ENCODE peak calls at places on chromosomes 16 and 17, in eight cellular contexts. One of them, this sample, is unnamed.

GRCh38 chr17:62017496-62017895 is 47.6 kb downstream of the MED13 start:
- DNase-seq in cardiac fibroblast: peak; percentile 11
- DNase-seq in Calu3: no peak
- DNase-seq in tibial nerve: no peak
- DNase-seq in CD8-positive, alpha-beta T cell: no peak
- DNase-seq in suprapubic skin: no peak
- DNase-seq in Peyer's patch: no peak
- DNase-seq in endothelial cell: no peak
- DNase-seq in this sample: no peak

GRCh38 chr16:22366371-22366770 is 8.0 kb downstream of the CDR2 start:
- DNase-seq in cardiac fibroblast: no peak
- DNase-seq in Calu3: no peak
- DNase-seq in tibial nerve: no peak
- DNase-seq in CD8-positive, alpha-beta T cell: no peak
- DNase-seq in suprapubic skin: no peak
- DNase-seq in Peyer's patch: no peak
- DNase-seq in endothelial cell: no peak
- DNase-seq in this sample: no peak

GRCh38 chr17:60305141-60305540 is 86.8 kb downstream of the USP32 start:
- DNase-seq in cardiac fibroblast: peak; percentile 5
- DNase-seq in Calu3: peak; percentile 22
- DNase-seq in tibial nerve: no peak
- DNase-seq in CD8-positive, alpha-beta T cell: no peak
- DNase-seq in suprapubic skin: no peak
- DNase-seq in Peyer's patch: no peak
- DNase-seq in endothelial cell: no peak
- DNase-seq in this sample: peak; percentile 27

GRCh38 chr17:79633154-79633553 is 22.3 kb upstream of the RBFOX3 start:
- DNase-seq in cardiac fibroblast: no peak
- DNase-seq in Calu3: no peak
- DNase-seq in tibial nerve: no peak
- DNase-seq in CD8-positive, alpha-beta T cell: no peak
- DNase-seq in suprapubic skin: peak; percentile 78
- DNase-seq in Peyer's patch: peak; percentile 34
- DNase-seq in endothelial cell: no peak
- DNase-seq in this sample: no peak

GRCh38 chr16:68344252-68344651 is 33.4 kb downstream of the PRMT7 start:
- DNase-seq in cardiac fibroblast: no peak
- DNase-seq in Calu3: no peak
- DNase-seq in tibial nerve: no peak
- DNase-seq in CD8-positive, alpha-beta T cell: no peak
- DNase-seq in suprapubic skin: no peak
- DNase-seq in Peyer's patch: no peak
- DNase-seq in endothelial cell: no peak
- DNase-seq in this sample: no peak

GRCh38 chr17:42687707-42688275 is 5.5 kb downstream of the CNTNAP1 start:
- DNase-seq in cardiac fibroblast: no peak
- DNase-seq in Calu3: no peak
- DNase-seq in tibial nerve: no peak
- DNase-seq in CD8-positive, alpha-beta T cell: no peak
- DNase-seq in suprapubic skin: no peak
- DNase-seq in Peyer's patch: no peak
- DNase-seq in endothelial cell: no peak
- DNase-seq in this sample: no peak

GRCh38 chr17:32720671-32721070 is 156.3 kb downstream of the MYO1D start:
- DNase-seq in cardiac fibroblast: no peak
- DNase-seq in Calu3: no peak
- DNase-seq in tibial nerve: no peak
- DNase-seq in CD8-positive, alpha-beta T cell: no peak
- DNase-seq in suprapubic skin: no peak
- DNase-seq in Peyer's patch: no peak
- DNase-seq in endothelial cell: no peak
- DNase-seq in this sample: no peak

GRCh38 chr17:29115906-29116651 is 64.1 kb downstream of the MYO18A start:
- DNase-seq in cardiac fibroblast: peak; percentile 54
- DNase-seq in Calu3: peak; percentile 47
- DNase-seq in tibial nerve: no peak
- DNase-seq in CD8-positive, alpha-beta T cell: peak; percentile 38
- DNase-seq in suprapubic skin: no peak
- DNase-seq in Peyer's patch: no peak
- DNase-seq in endothelial cell: no peak
- DNase-seq in this sample: peak; percentile 68

GRCh38 chr17:81027591-81028505 is 7.1 kb upstream of the BAIAP2 start:
- DNase-seq in cardiac fibroblast: no peak
- DNase-seq in Calu3: no peak
- DNase-seq in tibial nerve: no peak
- DNase-seq in CD8-positive, alpha-beta T cell: no peak
- DNase-seq in suprapubic skin: no peak
- DNase-seq in Peyer's patch: no peak
- DNase-seq in endothelial cell: no peak
- DNase-seq in this sample: no peak

GRCh38 chr17:17119533-17119932 is 77.3 kb downstream of the MPRIP start:
- DNase-seq in cardiac fibroblast: peak; percentile 31
- DNase-seq in Calu3: no peak
- DNase-seq in tibial nerve: no peak
- DNase-seq in CD8-positive, alpha-beta T cell: peak; percentile 56
- DNase-seq in suprapubic skin: no peak
- DNase-seq in Peyer's patch: peak; percentile 83
- DNase-seq in endothelial cell: no peak
- DNase-seq in this sample: peak; percentile 60

GRCh38 chr17:50785126-50785525 is 17.8 kb upstream of the ANKRD40CL start:
- DNase-seq in cardiac fibroblast: no peak
- DNase-seq in Calu3: no peak
- DNase-seq in tibial nerve: no peak
- DNase-seq in CD8-positive, alpha-beta T cell: no peak
- DNase-seq in suprapubic skin: no peak
- DNase-seq in Peyer's patch: no peak
- DNase-seq in endothelial cell: no peak
- DNase-seq in this sample: no peak

GRCh38 chr16:72199938-72200337 is 28.0 kb upstream of the PMFBP1 start:
- DNase-seq in cardiac fibroblast: no peak
- DNase-seq in Calu3: no peak
- DNase-seq in tibial nerve: no peak
- DNase-seq in CD8-positive, alpha-beta T cell: no peak
- DNase-seq in suprapubic skin: no peak
- DNase-seq in Peyer's patch: no peak
- DNase-seq in endothelial cell: no peak
- DNase-seq in this sample: no peak

GRCh38 chr17:42009170-42009569 is 8.1 kb downstream of the DNAJC7 start:
- DNase-seq in cardiac fibroblast: peak; percentile 20
- DNase-seq in Calu3: no peak
- DNase-seq in tibial nerve: no peak
- DNase-seq in CD8-positive, alpha-beta T cell: no peak
- DNase-seq in suprapubic skin: no peak
- DNase-seq in Peyer's patch: no peak
- DNase-seq in endothelial cell: no peak
- DNase-seq in this sample: no peak

GRCh38 chr16:2795714-2796143 is 2.5 kb upstream of the PRSS41 start:
- DNase-seq in cardiac fibroblast: no peak
- DNase-seq in Calu3: peak; percentile 72
- DNase-seq in tibial nerve: no peak
- DNase-seq in CD8-positive, alpha-beta T cell: no peak
- DNase-seq in suprapubic skin: no peak
- DNase-seq in Peyer's patch: no peak
- DNase-seq in endothelial cell: no peak
- DNase-seq in this sample: no peak

GRCh38 chr17:79028496-79029326 is 4.7 kb downstream of the C1QTNF1 start:
- DNase-seq in cardiac fibroblast: peak; percentile 62
- DNase-seq in Calu3: no peak
- DNase-seq in tibial nerve: no peak
- DNase-seq in CD8-positive, alpha-beta T cell: no peak
- DNase-seq in suprapubic skin: no peak
- DNase-seq in Peyer's patch: peak; percentile 44
- DNase-seq in endothelial cell: no peak
- DNase-seq in this sample: peak; percentile 9

GRCh38 chr17:28871056-28871579 is 16.3 kb downstream of the ERAL1 start:
- DNase-seq in cardiac fibroblast: no peak
- DNase-seq in Calu3: no peak
- DNase-seq in tibial nerve: no peak
- DNase-seq in CD8-positive, alpha-beta T cell: peak; percentile 34
- DNase-seq in suprapubic skin: no peak
- DNase-seq in Peyer's patch: peak; percentile 79
- DNase-seq in endothelial cell: no peak
- DNase-seq in this sample: peak; percentile 85

GRCh38 chr17:82923366-82924113 is 83.7 kb upstream of the ZNF750 start:
- DNase-seq in cardiac fibroblast: no peak
- DNase-seq in Calu3: no peak
- DNase-seq in tibial nerve: no peak
- DNase-seq in CD8-positive, alpha-beta T cell: no peak
- DNase-seq in suprapubic skin: no peak
- DNase-seq in Peyer's patch: no peak
- DNase-seq in endothelial cell: no peak
- DNase-seq in this sample: no peak

GRCh38 chr16:53999841-54000240 is 286.7 kb downstream of the IRX3 start:
- DNase-seq in cardiac fibroblast: no peak
- DNase-seq in Calu3: no peak
- DNase-seq in tibial nerve: no peak
- DNase-seq in CD8-positive, alpha-beta T cell: no peak
- DNase-seq in suprapubic skin: no peak
- DNase-seq in Peyer's patch: no peak
- DNase-seq in endothelial cell: no peak
- DNase-seq in this sample: no peak

GRCh38 chr17:35640977-35641526 is 53.9 kb downstream of the AP2B1 start:
- DNase-seq in cardiac fibroblast: no peak
- DNase-seq in Calu3: no peak
- DNase-seq in tibial nerve: no peak
- DNase-seq in CD8-positive, alpha-beta T cell: no peak
- DNase-seq in suprapubic skin: no peak
- DNase-seq in Peyer's patch: no peak
- DNase-seq in endothelial cell: no peak
- DNase-seq in this sample: no peak

GRCh38 chr16:19179890-19180490 is 11.9 kb downstream of the SYT17 start:
- DNase-seq in cardiac fibroblast: peak; percentile 48
- DNase-seq in Calu3: peak; percentile 75
- DNase-seq in tibial nerve: peak; percentile 46
- DNase-seq in CD8-positive, alpha-beta T cell: no peak
- DNase-seq in suprapubic skin: no peak
- DNase-seq in Peyer's patch: peak; percentile 82
- DNase-seq in endothelial cell: peak; percentile 74
- DNase-seq in this sample: peak; percentile 85

GRCh38 chr17:68290268-68290954 is 516 bp downstream of the SLC16A6 start:
- DNase-seq in cardiac fibroblast: no peak
- DNase-seq in Calu3: peak; percentile 24
- DNase-seq in tibial nerve: no peak
- DNase-seq in CD8-positive, alpha-beta T cell: peak; percentile 70
- DNase-seq in suprapubic skin: no peak
- DNase-seq in Peyer's patch: peak; percentile 74
- DNase-seq in endothelial cell: peak; percentile 47
- DNase-seq in this sample: peak; percentile 61

GRCh38 chr17:77696720-77697460 is 261.6 kb upstream of the TNRC6C start:
- DNase-seq in cardiac fibroblast: no peak
- DNase-seq in Calu3: no peak
- DNase-seq in tibial nerve: no peak
- DNase-seq in CD8-positive, alpha-beta T cell: no peak
- DNase-seq in suprapubic skin: peak; percentile 64
- DNase-seq in Peyer's patch: peak; percentile 22
- DNase-seq in endothelial cell: no peak
- DNase-seq in this sample: no peak

GRCh38 chr16:54935411-54936085 is 4.9 kb downstream of the IRX5 start:
- DNase-seq in cardiac fibroblast: no peak
- DNase-seq in Calu3: no peak
- DNase-seq in tibial nerve: no peak
- DNase-seq in CD8-positive, alpha-beta T cell: no peak
- DNase-seq in suprapubic skin: no peak
- DNase-seq in Peyer's patch: no peak
- DNase-seq in endothelial cell: no peak
- DNase-seq in this sample: no peak

GRCh38 chr17:13728751-13729150 is 127.0 kb upstream of the HS3ST3A1 start:
- DNase-seq in cardiac fibroblast: no peak
- DNase-seq in Calu3: no peak
- DNase-seq in tibial nerve: no peak
- DNase-seq in CD8-positive, alpha-beta T cell: no peak
- DNase-seq in suprapubic skin: no peak
- DNase-seq in Peyer's patch: no peak
- DNase-seq in endothelial cell: no peak
- DNase-seq in this sample: no peak

GRCh38 chr16:11675561-11676511 is 7.6 kb downstream of the SNN start:
- DNase-seq in cardiac fibroblast: no peak
- DNase-seq in Calu3: peak; percentile 85
- DNase-seq in tibial nerve: no peak
- DNase-seq in CD8-positive, alpha-beta T cell: peak; percentile 46
- DNase-seq in suprapubic skin: no peak
- DNase-seq in Peyer's patch: peak; percentile 89
- DNase-seq in endothelial cell: no peak
- DNase-seq in this sample: no peak

GRCh38 chr16:68707341-68708152 is 29.5 kb upstream of the CDH1 start:
- DNase-seq in cardiac fibroblast: peak; percentile 46
- DNase-seq in Calu3: peak; percentile 97
- DNase-seq in tibial nerve: no peak
- DNase-seq in CD8-positive, alpha-beta T cell: no peak
- DNase-seq in suprapubic skin: no peak
- DNase-seq in Peyer's patch: peak; percentile 85
- DNase-seq in endothelial cell: peak; percentile 6
- DNase-seq in this sample: no peak

GRCh38 chr17:40953876-40954275 is 12.9 kb downstream of the KRT39 start:
- DNase-seq in cardiac fibroblast: peak; percentile 2
- DNase-seq in Calu3: peak; percentile 90
- DNase-seq in tibial nerve: no peak
- DNase-seq in CD8-positive, alpha-beta T cell: no peak
- DNase-seq in suprapubic skin: no peak
- DNase-seq in Peyer's patch: no peak
- DNase-seq in endothelial cell: no peak
- DNase-seq in this sample: no peak

GRCh38 chr16:785563-786535 is 2.3 kb downstream of the RPUSD1 start:
- DNase-seq in cardiac fibroblast: peak; percentile 61
- DNase-seq in Calu3: peak; percentile 92
- DNase-seq in tibial nerve: peak; percentile 35
- DNase-seq in CD8-positive, alpha-beta T cell: peak; percentile 84
- DNase-seq in suprapubic skin: peak; percentile 88
- DNase-seq in Peyer's patch: peak; percentile 88
- DNase-seq in endothelial cell: peak; percentile 86
- DNase-seq in this sample: peak; percentile 84
- TF ChIP-seq CTCF in cardiac fibroblast: peak; percentile 73
- TF ChIP-seq CTCF in Calu3: peak; percentile 96
- TF ChIP-seq CTCF in tibial nerve: peak; percentile 80
- TF ChIP-seq CTCF in CD8-positive, alpha-beta T cell: peak; percentile 60
- TF ChIP-seq CTCF in suprapubic skin: peak; percentile 78
- TF ChIP-seq CTCF in Peyer's patch: peak; percentile 76
- TF ChIP-seq CTCF in endothelial cell: peak; percentile 73
- TF ChIP-seq CTCF in this sample: peak; percentile 90

GRCh38 chr17:11554042-11554441 is 44.2 kb upstream of the DNAH9 start:
- DNase-seq in cardiac fibroblast: no peak
- DNase-seq in Calu3: no peak
- DNase-seq in tibial nerve: no peak
- DNase-seq in CD8-positive, alpha-beta T cell: no peak
- DNase-seq in suprapubic skin: no peak
- DNase-seq in Peyer's patch: no peak
- DNase-seq in endothelial cell: no peak
- DNase-seq in this sample: no peak
- TF ChIP-seq CTCF in cardiac fibroblast: no peak
- TF ChIP-seq CTCF in Calu3: no peak
- TF ChIP-seq CTCF in tibial nerve: no peak
- TF ChIP-seq CTCF in CD8-positive, alpha-beta T cell: no peak
- TF ChIP-seq CTCF in suprapubic skin: no peak
- TF ChIP-seq CTCF in Peyer's patch: no peak
- TF ChIP-seq CTCF in endothelial cell: no peak
- TF ChIP-seq CTCF in this sample: no peak

GRCh38 chr16:85473909-85474640 is 139.0 kb upstream of the GSE1 start:
- DNase-seq in cardiac fibroblast: no peak
- DNase-seq in Calu3: no peak
- DNase-seq in tibial nerve: no peak
- DNase-seq in CD8-positive, alpha-beta T cell: no peak
- DNase-seq in suprapubic skin: no peak
- DNase-seq in Peyer's patch: no peak
- DNase-seq in endothelial cell: no peak
- DNase-seq in this sample: no peak
- TF ChIP-seq CTCF in cardiac fibroblast: no peak
- TF ChIP-seq CTCF in Calu3: no peak
- TF ChIP-seq CTCF in tibial nerve: no peak
- TF ChIP-seq CTCF in CD8-positive, alpha-beta T cell: no peak
- TF ChIP-seq CTCF in suprapubic skin: no peak
- TF ChIP-seq CTCF in Peyer's patch: no peak
- TF ChIP-seq CTCF in endothelial cell: no peak
- TF ChIP-seq CTCF in this sample: no peak

GRCh38 chr17:11539637-11540036 is 58.6 kb upstream of the DNAH9 start:
- DNase-seq in cardiac fibroblast: no peak
- DNase-seq in Calu3: no peak
- DNase-seq in tibial nerve: no peak
- DNase-seq in CD8-positive, alpha-beta T cell: no peak
- DNase-seq in suprapubic skin: no peak
- DNase-seq in Peyer's patch: no peak
- DNase-seq in endothelial cell: no peak
- DNase-seq in this sample: no peak
- TF ChIP-seq CTCF in cardiac fibroblast: no peak
- TF ChIP-seq CTCF in Calu3: no peak
- TF ChIP-seq CTCF in tibial nerve: no peak
- TF ChIP-seq CTCF in CD8-positive, alpha-beta T cell: no peak
- TF ChIP-seq CTCF in suprapubic skin: no peak
- TF ChIP-seq CTCF in Peyer's patch: no peak
- TF ChIP-seq CTCF in endothelial cell: no peak
- TF ChIP-seq CTCF in this sample: no peak